ENCODE peak calls at places on chromosomes 5 and 9, in four cellular contexts. N, M, C and U are unnamed samples.

GRCh38 chr9:126461029-126461428 is 134.4 kb downstream of the MVB12B start:
- DNase-seq in C (no peak), N (no peak), M (no peak), U (no peak)

GRCh38 chr5:122029818-122030217 is 48.2 kb downstream of the LOX start:
- DNase-seq in C (no peak), M (no peak), N (no peak), U (no peak)

GRCh38 chr5:139743001-139743771 is 52.4 kb upstream of the PSD2 start:
- DNase-seq in M (no peak), N (no peak), C (no peak), U (no peak)

GRCh38 chr5:75007537-75007847 is 44.9 kb downstream of the GCNT4 start:
- DNase-seq in N (no peak), M (no peak), C (no peak), U (no peak)

GRCh38 chr9:93672622-93673270 is 96.4 kb downstream of the PHF2 start:
- DNase-seq in M (no peak), C (no peak), N (no peak), U (no peak)

GRCh38 chr5:14268236-14268701 is 125.1 kb downstream of the TRIO start:
- DNase-seq in N (peak), M (peak), C (peak), U (no peak)

GRCh38 chr9:36855443-36856315 is 178.4 kb downstream of the PAX5 start:
- DNase-seq in C (peak), N (peak), M (peak), U (no peak)

GRCh38 chr9:102594216-102594615 is 400.9 kb upstream of the CYLC2 start:
- DNase-seq in M (no peak), N (no peak), C (no peak), U (no peak)

GRCh38 chr5:88770290-88771257 is 112.4 kb downstream of the MEF2C start:
- DNase-seq in C (no peak), N (no peak), M (no peak), U (no peak)

GRCh38 chr5:127281609-127282008 is 9.0 kb upstream of the MEGF10 start:
- DNase-seq in C (no peak), N (no peak), M (no peak), U (no peak)

GRCh38 chr5:12245429-12245828 is 341.2 kb upstream of the CTNND2 start:
- DNase-seq in C (no peak), N (no peak), M (no peak), U (no peak)

GRCh38 chr9:128190516-128191405 is 611 bp downstream of the CIZ1 start:
- DNase-seq in N (no peak), M (no peak), C (no peak), U (no peak)

GRCh38 chr5:145636396-145636795 is 198.7 kb downstream of the PRELID2 start:
- DNase-seq in C (no peak), N (no peak), M (no peak), U (no peak)

GRCh38 chr9:21672762-21673161 is 129.7 kb upstream of the MTAP start:
- DNase-seq in M (no peak), C (no peak), N (no peak), U (no peak)

GRCh38 chr5:143826909-143827514 is 15.1 kb downstream of the HMHB1 start:
- DNase-seq in M (peak), N (no peak), C (no peak), U (peak)

GRCh38 chr5:116573617-116574431 is 799 bp downstream of the SEMA6A start:
- DNase-seq in C (no peak), N (no peak), M (peak), U (no peak)

GRCh38 chr9:79189511-79189924 is 382.2 kb upstream of the TLE4 start:
- DNase-seq in C (no peak), N (no peak), M (peak), U (no peak)

GRCh38 chr9:73219985-73220626 is 68.4 kb downstream of the ANXA1 start:
- DNase-seq in M (peak), N (no peak), C (no peak), U (peak)

GRCh38 chr5:16899171-16899570 is 36.9 kb downstream of the MYO10 start:
- DNase-seq in N (no peak), C (no peak), M (peak), U (no peak)

GRCh38 chr9:37859043-37859442 is 44.9 kb downstream of the SLC25A51 start:
- DNase-seq in M (peak), N (no peak), C (no peak), U (no peak)

GRCh38 chr9:6134661-6135177 is 80.9 kb upstream of the IL33 start:
- DNase-seq in M (no peak), C (no peak), N (no peak), U (no peak)

GRCh38 chr9:93668261-93668871 is 92.0 kb downstream of the PHF2 start:
- DNase-seq in M (no peak), N (no peak), C (peak), U (no peak)

GRCh38 chr5:103434057-103434456 is 128.5 kb downstream of the NUDT12 start:
- DNase-seq in N (no peak), C (no peak), M (no peak), U (no peak)

GRCh38 chr9:133476531-133476930 is 2.4 kb downstream of the SLC2A6 start:
- DNase-seq in N (no peak), M (no peak), C (no peak), U (no peak)

GRCh38 chr9:125772740-125773139 is 25.6 kb downstream of the PBX3 start:
- DNase-seq in N (no peak), M (no peak), C (no peak), U (no peak)

GRCh38 chr5:107670028-107670926 is 460 bp downstream of the EFNA5 start:
- DNase-seq in C (no peak), N (no peak), M (peak), U (no peak)

GRCh38 chr5:19256036-19256435 is 732.0 kb downstream of the CDH18 start:
- DNase-seq in C (no peak), M (no peak), N (no peak), U (no peak)

GRCh38 chr5:128241071-128241695 is 157.6 kb downstream of the SLC12A2 start:
- DNase-seq in M (no peak), N (no peak), C (no peak), U (no peak)

GRCh38 chr5:158162479-158162878 is 303.5 kb upstream of the CLINT1 start:
- DNase-seq in N (no peak), M (no peak), C (no peak), U (no peak)

GRCh38 chr5:141491323-141492167 is 2.7 kb downstream of the PCDHGC5 start:
- DNase-seq in M (no peak), C (no peak), N (no peak), U (no peak)

GRCh38 chr5:128201065-128201926 is 117.7 kb downstream of the SLC12A2 start:
- DNase-seq in N (peak), C (peak), M (peak), U (no peak)

GRCh38 chr5:685262-686171 is 7.6 kb downstream of the TPPP start:
- DNase-seq in C (no peak), M (no peak), N (no peak), U (no peak)

GRCh38 chr5:150255659-150256415 is 33.7 kb downstream of the CAMK2A start:
- DNase-seq in N (peak), M (no peak), C (no peak), U (no peak)

GRCh38 chr9:19473605-19474004 is 64.8 kb downstream of the ACER2 start:
- DNase-seq in M (no peak), C (no peak), N (no peak), U (no peak)

GRCh38 chr5:142325677-142326479 is 1.1 kb upstream of the SPRY4 start:
- DNase-seq in M (peak), C (peak), N (peak), U (no peak)

GRCh38 chr5:107794731-107795130 is 124.0 kb upstream of the EFNA5 start:
- DNase-seq in M (no peak), N (no peak), C (no peak), U (no peak)

GRCh38 chr5:56851258-56851941 is 36.1 kb downstream of the MAP3K1 start:
- DNase-seq in C (no peak), N (no peak), M (no peak), U (no peak)
- TF ChIP-seq MAX in C (no peak), N (no peak), M (no peak), U (no peak)

DNA sequence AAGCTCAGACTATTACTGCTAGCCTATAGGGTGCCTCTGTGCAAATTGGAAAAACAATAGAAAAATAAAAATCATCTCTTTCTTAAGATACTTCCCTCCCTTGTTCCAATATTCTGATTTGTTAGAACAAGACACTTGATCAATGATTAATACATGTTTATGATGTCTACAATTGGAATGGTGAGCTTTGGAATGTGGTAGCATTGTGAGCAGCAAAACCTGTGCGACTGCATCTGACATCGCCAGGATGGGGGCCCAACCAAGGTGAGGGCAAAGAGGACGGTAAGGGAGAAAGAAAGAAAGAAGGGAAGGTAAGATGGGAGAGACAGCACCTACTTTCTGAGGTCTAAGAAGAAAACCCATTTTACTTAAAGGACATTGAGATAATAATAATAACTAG is 183.0 kb upstream of the TRIM32 start:
- DNase-seq in M (no peak), C (no peak), N (no peak), U (no peak)
- TF ChIP-seq JUNB in M (no peak), C (no peak), N (no peak), U (no peak)

GRCh38 chr9:3855601-3856328 is 330.0 kb upstream of the RFX3 start:
- DNase-seq in N (no peak), M (no peak), C (no peak), U (no peak)

GRCh38 chr9:3857673-3858072 is 331.9 kb upstream of the RFX3 start:
- DNase-seq in M (no peak), N (no peak), C (no peak), U (no peak)

GRCh38 chr9:3856592-3856991 is 330.8 kb upstream of the RFX3 start:
- DNase-seq in M (no peak), N (no peak), C (no peak), U (no peak)

GRCh38 chr9:3863114-3863528 is 337.3 kb upstream of the RFX3 start:
- DNase-seq in N (no peak), C (no peak), M (peak), U (no peak)

GRCh38 chr9:3858961-3859360 is 333.2 kb upstream of the RFX3 start:
- DNase-seq in M (peak), C (no peak), N (no peak), U (no peak)
- TF ChIP-seq MAX in M (no peak), C (no peak), N (no peak), U (no peak)

GRCh38 chr9:97237311-97237786 is 70.1 kb upstream of the CCDC180 start:
- DNase-seq in M (no peak), N (peak), C (peak), U (no peak)

GRCh38 chr9:97243606-97244005 is 63.9 kb upstream of the CCDC180 start:
- DNase-seq in N (no peak), M (no peak), C (no peak), U (no peak)

DNA sequence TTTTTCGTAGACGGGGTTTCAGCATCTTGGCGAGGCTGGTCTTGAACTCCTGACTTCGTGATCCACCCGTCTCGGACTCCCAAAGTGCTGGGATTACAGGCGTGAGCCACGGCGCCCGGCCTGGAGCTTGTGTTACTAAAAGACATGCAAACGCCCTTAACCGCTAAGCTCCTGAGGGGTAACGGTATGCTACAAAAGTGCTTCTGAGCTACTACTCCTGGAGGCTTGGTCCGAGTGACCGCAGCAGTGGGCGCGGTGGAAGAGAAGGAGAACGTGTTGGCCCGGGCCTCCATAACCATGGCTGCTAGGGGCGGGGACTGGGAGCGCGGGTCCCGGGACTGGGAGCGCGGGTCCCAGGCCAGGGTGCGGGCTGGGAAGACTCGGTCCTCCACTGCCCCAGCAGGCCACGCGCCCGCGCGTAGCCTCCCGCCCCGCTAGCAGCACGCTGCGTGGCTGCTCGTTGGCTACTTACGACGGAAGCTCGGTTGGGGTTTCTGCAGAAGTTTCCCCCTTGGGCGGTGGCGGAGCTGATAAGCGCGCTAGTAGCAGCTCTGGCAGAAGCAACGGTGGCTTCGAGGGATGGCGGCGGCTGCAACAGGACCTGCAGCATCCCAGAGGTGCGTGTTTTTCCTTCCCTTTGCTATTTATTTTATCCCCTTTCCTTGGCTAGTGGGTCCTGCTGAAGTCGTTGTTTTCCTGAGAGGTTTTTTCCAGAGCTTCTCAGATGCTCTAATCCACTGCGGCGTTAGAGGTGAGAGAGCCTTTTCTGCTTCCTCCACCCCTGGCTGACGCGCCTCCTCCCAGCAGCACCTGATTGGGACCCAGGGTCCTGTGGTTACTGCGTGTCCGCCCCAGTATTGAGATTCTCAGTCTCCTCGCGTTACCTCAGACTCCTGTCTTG is 69.3 kb upstream of the CCDC180 start:
- DNase-seq in N (peak), M (peak), C (peak), U (no peak)
- TF ChIP-seq JUNB in N (no peak), M (no peak), C (no peak), U (no peak)

GRCh38 chr5:8906303-8906967 is 639.4 kb downstream of the SEMA5A start:
- DNase-seq in C (no peak), M (peak), N (no peak), U (no peak)
- TF ChIP-seq MAX in C (no peak), M (no peak), N (no peak), U (no peak)